ENCODE peak calls at places on chromosomes 5 and 9, in five cellular contexts. B is stimulated activated CD4-positive, alpha-beta T cell treated with anti-CD3 and anti-CD28 coated beads, TNF-alpha, amount 100 ng/mL, for 48 hours; L is NAMALWA; Z is stimulated activated CD8-positive, alpha-beta memory T cell treated with anti-CD3 and anti-CD28 coated beads, Interleukin-4, amount 100 ng/mL, for 4 hours; E is fibroblast of gingiva. N is an unnamed sample.

GRCh38 chr9:130295431-130295830 is 29.9 kb downstream of the HMCN2 start:
- DNase-seq in B (no peak), L (no peak), Z (no peak), E (no peak), N (no peak)

GRCh38 chr9:124940521-124940893 is 376 bp downstream of the GOLGA1 start:
- DNase-seq in B (no peak), L (peak), Z (no peak), E (no peak), N (no peak)

GRCh38 chr9:27086818-27087680 is 22.0 kb upstream of the TEK start:
- DNase-seq in B (no peak), L (no peak), Z (no peak), E (peak), N (no peak)

GRCh38 chr9:581673-582497 is 259.6 kb upstream of the DMRT1 start:
- DNase-seq in B (no peak), L (no peak), Z (no peak), E (no peak), N (no peak)

GRCh38 chr5:82365744-82366228 is 87.6 kb upstream of the RPS23 start:
- DNase-seq in B (peak), L (no peak), Z (no peak), E (peak), N (no peak)

GRCh38 chr5:92885950-92886349 is 695.1 kb downstream of the NR2F1-AS1 start:
- DNase-seq in B (no peak), L (no peak), Z (no peak), E (no peak), N (no peak)

GRCh38 chr5:133109655-133110483 is 58.1 kb downstream of the HSPA4 start:
- DNase-seq in B (no peak), L (no peak), Z (no peak), E (peak), N (no peak)

GRCh38 chr5:43429706-43430105 is 17.5 kb upstream of the CCL28 start:
- DNase-seq in B (no peak), L (no peak), Z (no peak), E (no peak), N (no peak)

GRCh38 chr5:72402959-72403628 is 82.9 kb downstream of the PTCD2 start:
- DNase-seq in B (no peak), L (peak), Z (no peak), E (no peak), N (no peak)